ENCODE peak calls at places on chromosome 18, in four cellular contexts. V, R, T and U are unnamed samples.

GRCh38 chr18:50716902-50717301 is 102.9 kb downstream of the MRO start:
- DNase-seq in V (no peak), R (no peak), T (no peak), U (no peak)

GRCh38 chr18:34773378-34773777 is 63.3 kb downstream of the DTNA start:
- DNase-seq in V (peak; percentile 39), R (no peak), T (no peak), U (no peak)

GRCh38 chr18:74251297-74252031 is 40.3 kb downstream of the CYB5A start:
- DNase-seq in V (peak; percentile 85), R (no peak), T (no peak), U (no peak)

GRCh38 chr18:63848159-63848558 is 39.3 kb upstream of the SERPINB2 start:
- DNase-seq in V (peak; percentile 64), R (no peak), T (no peak), U (peak; percentile 43)

GRCh38 chr18:34802938-34803337 is 92.8 kb downstream of the DTNA start:
- DNase-seq in V (peak; percentile 7), R (no peak), T (no peak), U (no peak)

GRCh38 chr18:76356666-76357065 is 138.4 kb downstream of the ZNF516 start:
- DNase-seq in V (no peak), R (no peak), T (no peak), U (no peak)

GRCh38 chr18:7370812-7371211 is 139.9 kb downstream of the LRRC30 start:
- DNase-seq in V (no peak), R (no peak), T (no peak), U (no peak)

GRCh38 chr18:50973367-50974126 is 5.7 kb downstream of the ELAC1 start:
- DNase-seq in V (peak; percentile 56), R (no peak), T (no peak), U (no peak)

GRCh38 chr18:33369711-33370449 is 70.6 kb downstream of the CCDC178 start:
- DNase-seq in V (no peak), R (no peak), T (no peak), U (no peak)

GRCh38 chr18:39037925-39038324 is 1472.3 kb upstream of the CELF4 start:
- DNase-seq in V (no peak), R (no peak), T (no peak), U (no peak)

GRCh38 chr18:42798606-42799005 is 316.9 kb downstream of the RIT2 start:
- DNase-seq in V (peak; percentile 61), R (no peak), T (no peak), U (no peak)

GRCh38 chr18:79588636-79589481 is 90.7 kb upstream of the CTDP1 start:
- DNase-seq in V (peak; percentile 82), R (peak; percentile 59), T (no peak), U (peak; percentile 41)

GRCh38 chr18:38980420-38980819 is 1414.8 kb upstream of the CELF4 start:
- DNase-seq in V (no peak), R (no peak), T (no peak), U (no peak)

GRCh38 chr18:78986018-78986481 is 6.4 kb downstream of the SALL3 start:
- DNase-seq in V (no peak), R (peak; percentile 53), T (no peak), U (no peak)

GRCh38 chr18:70982292-70982691 is 693.4 kb downstream of the SOCS6 start:
- DNase-seq in V (no peak), R (no peak), T (no peak), U (no peak)

GRCh38 chr18:79742076-79742475 is 55.7 kb upstream of the KCNG2 start:
- DNase-seq in V (no peak), R (no peak), T (no peak), U (no peak)

GRCh38 chr18:22045221-22045918 is 124.0 kb upstream of the GATA6 start:
- DNase-seq in V (no peak), R (no peak), T (no peak), U (no peak)

GRCh38 chr18:36294031-36294430 is 3.5 kb upstream of the FHOD3 start:
- DNase-seq in V (no peak), R (no peak), T (no peak), U (no peak)

GRCh38 chr18:23422751-23423418 is 30.2 kb upstream of the RIOK3 start:
- DNase-seq in V (peak; percentile 69), R (peak; percentile 28), T (no peak), U (no peak)

GRCh38 chr18:75209952-75210261 is 690 bp upstream of the TSHZ1 start:
- DNase-seq in V (no peak), R (no peak), T (no peak), U (no peak)

GRCh38 chr18:63016270-63016669 is 300.9 kb downstream of the PHLPP1 start:
- DNase-seq in V (peak; percentile 62), R (peak; percentile 50), T (peak; percentile 33), U (peak; percentile 49)

GRCh38 chr18:3525870-3526420 is 76.0 kb downstream of the TGIF1 start:
- DNase-seq in V (no peak), R (no peak), T (no peak), U (no peak)

GRCh38 chr18:32974421-32975165 is 201.8 kb upstream of the KLHL14 start:
- DNase-seq in V (peak; percentile 18), R (no peak), T (no peak), U (no peak)

GRCh38 chr18:75612491-75612890 is 185.0 kb upstream of the SMIM21 start:
- DNase-seq in V (no peak), R (no peak), T (no peak), U (no peak)

GRCh38 chr18:35201502-35201901 is 39.3 kb upstream of the ZNF397 start:
- DNase-seq in V (no peak), R (no peak), T (no peak), U (no peak)

GRCh38 chr18:67710639-67711038 is 194.1 kb upstream of the DSEL start:
- DNase-seq in V (no peak), R (peak; percentile 63), T (no peak), U (no peak)

GRCh38 chr18:43007365-43007764 is 108.1 kb downstream of the RIT2 start:
- DNase-seq in V (no peak), R (no peak), T (no peak), U (no peak)

DNA sequence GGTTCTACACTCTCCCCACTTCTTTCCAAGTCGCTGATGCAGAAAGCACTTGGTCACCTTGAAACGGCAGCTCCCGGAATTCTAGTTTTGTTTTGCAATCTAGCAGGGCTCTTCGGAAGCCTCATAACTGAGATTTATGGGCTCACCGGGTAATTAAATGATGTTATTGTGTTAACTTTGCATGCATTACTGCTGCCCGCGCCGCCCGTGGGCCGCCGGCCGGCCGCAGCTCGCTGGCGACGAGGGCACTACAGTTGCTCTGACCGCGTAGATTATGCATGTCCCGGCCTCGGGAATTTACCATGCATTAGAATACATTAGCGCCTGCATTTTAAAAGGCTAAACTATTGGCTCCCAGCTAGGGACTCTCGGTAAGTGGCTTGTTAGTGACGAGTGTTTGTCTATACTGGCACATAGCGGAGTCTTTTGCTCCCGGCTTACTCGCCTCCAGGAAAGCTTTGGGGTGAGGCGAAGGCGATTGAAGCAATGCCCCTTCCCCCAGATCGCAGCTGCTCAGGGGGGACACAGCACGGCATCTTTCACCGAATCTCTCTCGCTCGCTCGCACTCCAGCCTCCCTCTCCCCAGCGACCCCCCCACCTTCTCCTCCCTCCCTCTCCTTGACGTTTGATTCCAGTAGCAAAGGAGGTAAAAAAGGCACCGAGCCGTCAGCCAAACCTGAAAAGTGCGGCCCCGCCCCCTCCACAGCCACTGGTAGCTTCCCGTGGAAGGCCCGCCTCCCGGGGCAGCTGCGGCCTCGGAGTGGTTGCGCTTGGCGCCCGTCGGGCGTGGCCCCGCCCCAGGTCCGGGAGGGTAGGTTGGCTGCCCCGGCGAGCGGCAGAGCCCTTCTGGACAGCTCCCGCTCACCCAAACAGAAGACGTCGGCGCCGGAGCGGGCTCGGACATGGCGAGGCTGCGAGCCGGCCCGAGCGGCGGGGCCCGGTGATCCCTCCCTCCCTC is at the start of gene ONECUT2:
- DNase-seq in V (peak; percentile 81), R (peak; percentile 97), T (peak; percentile 98), U (peak; percentile 94)
- H3K23ac ChIP-seq in V (no peak within 1 kb of the TSS), R (no peak within 1 kb of the TSS), T (no peak within 1 kb of the TSS), U (peak within 1 kb of the TSS; percentile 99)

DNA sequence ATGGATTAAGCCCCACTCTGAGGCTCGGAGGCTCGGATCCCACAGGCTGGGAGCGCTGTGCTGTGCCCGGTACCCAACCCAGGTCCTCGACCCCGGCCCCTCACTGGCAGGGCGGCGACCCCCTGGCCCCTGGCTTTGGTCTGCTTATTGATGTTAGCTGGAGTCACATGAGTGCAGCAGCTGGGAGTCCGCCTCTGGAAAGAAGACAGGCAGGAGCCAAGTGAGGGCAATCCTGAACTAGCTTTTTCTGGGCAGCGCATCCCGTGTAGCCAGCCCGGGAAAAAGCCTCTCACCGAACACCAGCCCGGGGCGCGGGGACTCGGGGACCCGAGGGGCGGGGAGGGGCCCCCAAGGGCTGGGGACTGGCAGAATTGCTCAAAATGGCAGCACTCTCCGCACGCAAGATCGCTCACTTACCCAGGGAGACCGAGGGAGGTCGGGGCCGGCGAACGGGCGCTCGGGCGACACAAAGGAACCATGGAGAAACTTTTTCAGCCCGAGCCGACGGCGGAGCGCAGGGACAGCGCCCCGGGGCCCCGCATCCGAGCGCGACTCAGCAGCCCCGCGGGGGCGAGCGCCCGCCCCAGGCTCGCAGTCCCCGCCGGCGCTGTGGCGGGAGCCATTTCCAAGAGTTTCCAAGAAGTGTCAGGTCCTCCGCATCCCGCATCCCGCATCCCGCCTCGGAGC is 566 bp downstream of the TMEM200C start:
- DNase-seq in V (no peak), R (peak; percentile 77), T (peak; percentile 55), U (peak; percentile 24)
- H2BK12ac ChIP-seq in V (no peak overlapping the region), R (no peak overlapping the region), T (no peak overlapping the region), U (no peak overlapping the region)

DNA sequence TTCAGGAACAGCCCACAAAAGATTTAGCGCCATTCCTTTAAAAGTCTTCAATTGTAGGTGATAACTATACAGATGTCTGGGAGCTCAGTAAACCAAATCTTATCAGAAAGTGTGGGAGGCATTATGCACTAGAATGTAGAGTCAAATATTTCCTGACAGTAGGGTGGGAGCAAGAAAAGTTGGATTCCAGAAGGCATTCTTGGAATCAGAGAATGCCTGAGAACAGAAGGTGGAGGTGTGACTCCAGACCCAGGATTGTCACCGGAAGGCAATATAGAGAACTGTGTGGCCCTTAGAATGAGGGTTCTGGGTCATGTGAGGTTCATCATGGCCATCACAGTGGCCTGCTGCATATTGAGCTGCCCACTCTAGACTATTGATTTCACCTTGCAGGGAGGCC is 90.0 kb downstream of the SETBP1 start:
- DNase-seq in V (no peak), R (no peak), T (no peak), U (no peak)
- H4K8ac ChIP-seq in V (no peak overlapping the region), R (no peak overlapping the region), T (no peak overlapping the region), U (no peak overlapping the region)

GRCh38 chr18:48943333-48943732 is 7.4 kb downstream of the SMAD7 start:
- DNase-seq in V (no peak), R (no peak), T (no peak), U (no peak)
- H3K23ac ChIP-seq in V (no peak overlapping the region), R (no peak overlapping the region), T (no peak overlapping the region), U (no peak overlapping the region)

GRCh38 chr18:58590231-58590630 is 38.7 kb downstream of the ALPK2 start:
- DNase-seq in V (peak; percentile 59), R (no peak), T (no peak), U (no peak)

GRCh38 chr18:58590827-58591226 is 38.1 kb downstream of the ALPK2 start:
- DNase-seq in V (no peak), R (no peak), T (no peak), U (no peak)

GRCh38 chr18:58593930-58594329 is 35.0 kb downstream of the ALPK2 start:
- DNase-seq in V (no peak), R (no peak), T (no peak), U (no peak)

GRCh38 chr18:58592223-58593214 is 36.4 kb downstream of the ALPK2 start:
- DNase-seq in V (no peak), R (no peak), T (no peak), U (no peak)

GRCh38 chr18:58591286-58591685 is 37.6 kb downstream of the ALPK2 start:
- DNase-seq in V (no peak), R (no peak), T (no peak), U (no peak)
- H2BK12ac ChIP-seq in V (no peak overlapping the region), R (peak overlapping the region; percentile 91), T (no peak overlapping the region), U (no peak overlapping the region)